ENCODE peak calls at places on chromosome 13, in six cellular contexts. C is mucosa of descending colon, R is pancreas, W is ovary, H is lower lobe of right lung, G is endodermal cell. M is an unnamed sample. For H3K4me1, the result is how much of the 10 kb centered on the place peaks cover.

GRCh38 chr13:26589754-26590153 is 32.3 kb downstream of the WASF3 start:
- DNase-seq in C (peak), R (no peak), W (peak), H (no peak), G (no peak), M (no peak)

GRCh38 chr13:97109841-97110492 is 112.2 kb upstream of the MBNL2 start:
- DNase-seq in C (peak), R (peak), W (peak), H (peak), G (peak), M (peak)

GRCh38 chr13:57624565-57625435 is 6.7 kb upstream of the PCDH17 start:
- DNase-seq in C (peak), R (no peak), W (no peak), H (no peak), G (peak), M (no peak)

GRCh38 chr13:111252449-111253124 is 67.9 kb upstream of the TEX29 start:
- DNase-seq in C (no peak), R (no peak), W (no peak), H (no peak), G (no peak), M (no peak)

GRCh38 chr13:39496487-39496998 is 106.5 kb downstream of the LHFPL6 start:
- DNase-seq in C (no peak), R (no peak), W (no peak), H (no peak), G (no peak), M (no peak)

GRCh38 chr13:78960881-78961280 is 301.9 kb upstream of the OBI1 start:
- DNase-seq in C (no peak), R (no peak), W (no peak), H (peak), G (no peak), M (no peak)

GRCh38 chr13:111270765-111271164 is 49.7 kb upstream of the TEX29 start:
- DNase-seq in C (no peak), R (no peak), W (no peak), H (no peak), G (no peak), M (no peak)

GRCh38 chr13:33341861-33342452 is 56.4 kb upstream of the STARD13 start:
- DNase-seq in C (no peak), R (no peak), W (no peak), H (no peak), G (no peak), M (no peak)

GRCh38 chr13:47114030-47114429 is 217.2 kb upstream of the HTR2A start:
- DNase-seq in C (no peak), R (no peak), W (no peak), H (no peak), G (no peak), M (no peak)

GRCh38 chr13:37241786-37242185 is 136.3 kb upstream of the CSNK1A1L start:
- DNase-seq in C (no peak), R (no peak), W (no peak), H (no peak), G (no peak), M (no peak)

GRCh38 chr13:38180670-38181069 is 169.0 kb upstream of the UFM1 start:
- DNase-seq in C (no peak), R (no peak), W (no peak), H (no peak), G (no peak), M (no peak)

GRCh38 chr13:79989251-79989661 is 351.7 kb downstream of the SPRY2 start:
- DNase-seq in C (peak), R (no peak), W (no peak), H (no peak), G (no peak), M (no peak)

GRCh38 chr13:109345433-109345941 is 440.9 kb downstream of the IRS2 start:
- DNase-seq in C (no peak), R (no peak), W (no peak), H (no peak), G (no peak), M (no peak)

GRCh38 chr13:97426695-97427094 is 7.3 kb upstream of the RAP2A start:
- DNase-seq in C (no peak), R (no peak), W (no peak), H (no peak), G (no peak), M (no peak)

GRCh38 chr13:20353973-20354372 is 121.9 kb upstream of the GJB6 start:
- DNase-seq in C (no peak), R (no peak), W (no peak), H (no peak), G (no peak), M (no peak)

GRCh38 chr13:107339209-107339608 is 771.3 kb upstream of the ARGLU1 start:
- DNase-seq in C (no peak), R (no peak), W (no peak), H (no peak), G (no peak), M (no peak)

GRCh38 chr13:32126298-32126697 is 94.7 kb downstream of the FRY start:
- DNase-seq in C (no peak), R (no peak), W (no peak), H (no peak), G (no peak), M (no peak)

GRCh38 chr13:113860579-113861432 is 3.1 kb downstream of the GAS6 start:
- DNase-seq in C (peak), R (peak), W (peak), H (peak), G (peak), M (peak)

GRCh38 chr13:97359181-97360057 is 74.5 kb upstream of the RAP2A start:
- DNase-seq in C (peak), R (no peak), W (no peak), H (no peak), G (peak), M (no peak)

GRCh38 chr13:79097201-79097600 is 308.9 kb downstream of the RBM26 start:
- DNase-seq in C (no peak), R (no peak), W (no peak), H (no peak), G (no peak), M (no peak)

GRCh38 chr13:103351035-103351828 is 285.0 kb upstream of the SLC10A2 start:
- DNase-seq in C (no peak), R (no peak), W (no peak), H (no peak), G (peak), M (no peak)

GRCh38 chr13:66965146-66965545 is 265.0 kb downstream of the PCDH9 start:
- DNase-seq in C (no peak), R (no peak), W (no peak), H (no peak), G (no peak), M (no peak)

GRCh38 chr13:33319859-33320258 is 34.3 kb upstream of the STARD13 start:
- DNase-seq in C (no peak), R (no peak), W (no peak), H (no peak), G (no peak), M (no peak)

GRCh38 chr13:82330499-82330898 is 1551.8 kb downstream of the SLITRK1 start:
- DNase-seq in C (no peak), R (no peak), W (no peak), H (no peak), G (no peak), M (no peak)

DNA sequence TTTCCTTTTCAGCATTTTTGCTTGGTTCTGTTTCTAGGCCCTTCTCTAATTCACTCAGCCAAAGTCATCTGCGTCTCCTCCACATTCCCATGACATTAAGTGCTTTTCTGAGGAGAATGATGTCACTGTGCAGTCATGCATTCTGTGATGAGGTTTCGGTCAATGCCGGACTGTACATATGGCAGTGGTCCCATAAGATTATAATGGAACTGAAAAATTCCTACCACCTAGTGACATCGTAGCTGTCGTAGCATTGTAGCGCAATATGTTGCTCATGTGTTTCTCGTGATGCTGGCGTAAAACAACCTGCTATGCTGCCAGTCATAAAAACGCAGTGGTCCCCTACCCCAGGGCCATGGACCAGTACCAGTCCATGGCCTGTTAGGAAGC is 63.4 kb upstream of the TNFRSF19 start:
- DNase-seq in C (no peak), R (no peak), W (no peak), H (no peak), G (no peak), M (no peak)
- TF ChIP-seq CTCF in C (no peak), R (no peak), W (no peak), H (no peak), G (no peak), M (no peak)

GRCh38 chr13:75373988-75374387 is 108.0 kb downstream of the TBC1D4 start:
- DNase-seq in C (no peak), R (no peak), W (no peak), H (no peak), G (no peak), M (no peak)

GRCh38 chr13:75371223-75371622 is 110.7 kb downstream of the TBC1D4 start:
- DNase-seq in C (no peak), R (no peak), W (no peak), H (no peak), G (no peak), M (no peak)

GRCh38 chr13:75375329-75375728 is 106.6 kb downstream of the TBC1D4 start:
- DNase-seq in C (no peak), R (no peak), W (no peak), H (no peak), G (no peak), M (no peak)

GRCh38 chr13:75372517-75372916 is 109.5 kb downstream of the TBC1D4 start:
- DNase-seq in C (peak), R (no peak), W (no peak), H (no peak), G (no peak), M (no peak)

DNA sequence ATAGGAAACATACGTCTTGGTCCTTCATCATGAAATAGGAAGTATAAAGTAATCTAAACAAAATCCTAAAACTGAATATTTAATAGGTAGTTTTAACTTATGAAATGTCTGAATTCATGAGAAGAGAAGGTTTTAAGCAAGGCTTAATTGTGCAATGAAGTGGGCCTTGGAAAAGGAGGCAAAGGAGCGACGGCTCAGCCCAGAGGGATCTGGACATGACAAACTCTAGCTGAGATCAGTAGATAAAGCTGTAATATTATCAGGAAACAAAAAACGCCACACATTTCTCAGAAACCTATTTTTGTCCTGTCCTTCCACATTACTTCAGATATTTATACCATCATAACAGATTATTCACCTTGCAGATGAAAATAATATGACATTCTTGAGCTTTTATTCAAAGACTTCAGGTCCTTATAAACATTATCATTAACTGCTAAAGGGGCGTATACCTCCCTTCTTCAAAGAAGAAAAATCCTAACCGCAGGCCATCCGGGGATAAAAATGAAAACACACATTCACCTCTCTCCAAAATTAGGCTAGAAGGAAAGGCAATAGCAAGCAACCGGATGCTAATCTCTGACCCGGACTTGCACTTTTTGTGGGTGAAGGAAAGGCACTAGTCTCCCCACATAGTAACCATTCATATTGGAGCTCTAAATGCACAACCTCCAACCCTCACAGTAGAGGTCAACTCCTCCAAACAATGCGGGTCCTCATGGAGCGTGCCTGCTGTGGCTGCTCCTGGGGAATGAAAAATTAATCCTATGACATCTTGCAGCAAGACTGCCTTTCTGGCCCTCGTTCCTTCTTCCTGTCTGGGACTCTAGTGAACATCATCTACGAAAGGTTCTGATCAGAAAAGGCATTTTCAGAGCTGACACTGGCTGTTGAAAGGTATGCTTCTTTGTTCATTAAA is 108.8 kb downstream of the TBC1D4 start:
- DNase-seq in C (no peak), R (no peak), W (no peak), H (no peak), G (no peak), M (no peak)
- H3K4me1 ChIP-seq in C (under half), R (under half), W (under half), H (under half), G (under half), M (under half)

DNA sequence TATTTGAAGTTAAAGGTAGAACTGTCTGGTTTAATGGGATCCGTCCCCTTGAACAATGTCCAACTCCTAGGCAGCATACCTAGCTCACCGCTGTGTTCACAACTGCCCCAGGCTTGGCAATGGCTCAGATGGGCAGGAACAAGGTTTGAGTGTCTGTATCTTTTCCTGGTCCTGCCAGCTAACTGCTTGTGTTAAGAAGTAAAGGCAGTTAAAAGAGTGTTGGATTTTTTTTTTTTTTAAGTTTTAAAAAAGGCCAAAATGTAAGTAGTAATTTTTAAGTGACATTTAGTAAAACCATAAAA is 66.7 kb upstream of the FNDC3A start:
- DNase-seq in C (no peak), R (no peak), W (no peak), H (no peak), G (no peak), M (no peak)
- TF ChIP-seq CTCF in C (no peak), R (no peak), W (no peak), H (no peak), G (no peak), M (no peak)

GRCh38 chr13:23383151-23383550 is 50.4 kb downstream of the SACS start:
- DNase-seq in C (no peak), R (no peak), W (no peak), H (no peak), G (no peak), M (no peak)

GRCh38 chr13:23381877-23382276 is 51.6 kb downstream of the SACS start:
- DNase-seq in C (no peak), R (no peak), W (no peak), H (no peak), G (no peak), M (no peak)

GRCh38 chr13:23377603-23378002 is 55.9 kb downstream of the SACS start:
- DNase-seq in C (no peak), R (no peak), W (no peak), H (no peak), G (no peak), M (no peak)

GRCh38 chr13:23378009-23378632 is 55.4 kb downstream of the SACS start:
- DNase-seq in C (peak), R (no peak), W (no peak), H (no peak), G (no peak), M (no peak)

GRCh38 chr13:23380534-23380933 is 53.0 kb downstream of the SACS start:
- DNase-seq in C (no peak), R (no peak), W (no peak), H (no peak), G (no peak), M (no peak)
- H3K4me1 ChIP-seq in C (under half), R (under half), W (under half), H (under half), G (under half), M (under half)

GRCh38 chr13:30170569-30170968 is 136.8 kb downstream of the KATNAL1 start:
- DNase-seq in C (no peak), R (no peak), W (no peak), H (no peak), G (no peak), M (no peak)

GRCh38 chr13:30169442-30169841 is 137.9 kb downstream of the KATNAL1 start:
- DNase-seq in C (no peak), R (no peak), W (no peak), H (no peak), G (no peak), M (no peak)

GRCh38 chr13:30165071-30165470 is 142.3 kb downstream of the KATNAL1 start:
- DNase-seq in C (no peak), R (no peak), W (no peak), H (no peak), G (no peak), M (no peak)

GRCh38 chr13:30164141-30164540 is 143.2 kb downstream of the KATNAL1 start:
- DNase-seq in C (no peak), R (no peak), W (no peak), H (no peak), G (no peak), M (no peak)

DNA sequence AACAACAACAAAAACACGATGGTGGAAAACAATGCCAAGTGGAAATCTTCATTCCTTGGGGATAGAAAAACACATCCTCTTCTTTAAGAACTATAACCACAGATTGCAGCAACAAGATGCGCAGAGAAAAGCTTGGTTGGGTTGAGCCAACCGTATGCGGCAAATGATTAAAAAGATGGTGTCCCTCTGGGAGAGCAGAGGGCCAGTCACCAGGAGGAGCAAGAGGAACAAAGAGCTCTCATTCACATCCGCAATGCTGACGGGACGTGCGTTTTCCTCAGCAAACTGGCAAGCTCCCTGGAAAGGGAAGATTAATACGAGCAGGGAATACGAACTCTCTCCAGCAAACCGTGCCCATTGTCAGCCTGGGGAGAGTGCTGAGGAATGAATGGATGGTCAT is 141.6 kb downstream of the KATNAL1 start:
- DNase-seq in C (no peak), R (no peak), W (no peak), H (no peak), G (no peak), M (no peak)
- TF ChIP-seq CTCF in C (no peak), R (no peak), W (no peak), H (no peak), G (peak), M (no peak)

GRCh38 chr13:51587372-51587771 is 3.1 kb downstream of the WDFY2 start:
- DNase-seq in C (no peak), R (no peak), W (no peak), H (no peak), G (no peak), M (no peak)

GRCh38 chr13:51585234-51585672 is 991 bp downstream of the WDFY2 start:
- DNase-seq in C (peak), R (no peak), W (no peak), H (no peak), G (no peak), M (no peak)

GRCh38 chr13:51584731-51585191 is 499 bp downstream of the WDFY2 start:
- DNase-seq in C (peak), R (peak), W (no peak), H (peak), G (no peak), M (peak)

GRCh38 chr13:51583875-51584730 is at the start of gene WDFY2:
- DNase-seq in C (peak), R (peak), W (peak), H (peak), G (peak), M (peak)

DNA sequence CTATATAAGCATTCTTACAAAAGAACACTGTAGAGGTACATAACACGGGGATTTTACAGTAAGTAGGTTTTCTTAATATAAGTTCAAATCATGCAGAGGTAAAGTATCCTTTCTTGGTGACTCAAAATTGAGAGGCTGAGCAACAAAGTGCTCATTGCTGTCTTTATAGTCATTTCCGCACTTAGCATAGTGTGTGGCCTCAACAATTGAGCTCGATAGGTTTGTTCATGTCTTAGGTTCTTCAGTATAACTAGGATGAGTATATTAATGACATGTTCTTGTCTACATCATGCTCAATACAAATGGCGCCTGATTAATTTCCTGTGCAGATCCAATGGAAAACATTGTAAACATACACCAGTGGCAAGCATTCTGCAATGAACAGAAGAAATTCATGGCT is 1.4 kb downstream of the WDFY2 start:
- DNase-seq in C (no peak), R (no peak), W (no peak), H (no peak), G (no peak), M (no peak)
- H3K4me1 ChIP-seq in C (under half), R (under half), W (under half), H (under half), G (under half), M (under half)

GRCh38 chr13:46052314-46053161 is at the start of gene ZC3H13:
- DNase-seq in C (peak), R (peak), W (peak), H (peak), G (peak), M (peak)
- TF ChIP-seq CTCF in C (no peak), R (peak), W (peak), H (peak), G (peak), M (peak)

DNA sequence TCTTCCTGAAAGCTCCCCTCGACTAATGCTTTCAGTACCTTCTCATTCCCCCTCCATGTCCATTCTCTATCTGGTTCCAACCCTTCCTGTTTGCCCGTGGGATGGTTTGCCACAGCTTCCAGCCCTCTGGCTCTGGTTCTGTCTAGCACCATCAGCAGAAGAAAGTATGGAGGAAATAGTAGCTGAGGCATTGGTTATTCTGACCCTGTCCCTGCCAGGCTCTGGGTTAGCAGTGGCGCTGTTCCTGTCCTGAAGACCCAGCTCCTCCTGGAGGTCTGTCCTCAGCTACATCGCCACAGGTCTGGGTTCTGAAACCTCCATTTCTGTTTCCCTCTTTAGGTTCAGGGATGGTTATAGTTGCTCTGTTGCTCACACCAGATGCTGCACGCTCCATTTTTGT is 604.6 kb upstream of the GPC6 start:
- DNase-seq in C (no peak), R (no peak), W (no peak), H (no peak), G (no peak), M (no peak)
- H3K4me1 ChIP-seq in C (under half), R (under half), W (under half), H (under half), G (under half), M (under half)